ENCODE peak calls at places on chromosome 11, in six cellular contexts. U is breast epithelium, W is lower lobe of right lung, K is SK-N-SH, S is astrocyte of the spinal cord, N is neuronal stem cell. J is an unnamed sample.

GRCh38 chr11:13368041-13368446 is 90.5 kb downstream of the BMAL1 start:
- DNase-seq in U (no peak), W (no peak), K (no peak), S (peak), N (no peak), J (no peak)

GRCh38 chr11:112620621-112621394 is 340.4 kb upstream of the NCAM1 start:
- DNase-seq in U (peak), W (no peak), K (no peak), S (peak), N (no peak), J (no peak)

GRCh38 chr11:29040489-29040888 is 932.3 kb downstream of the METTL15 start:
- DNase-seq in U (no peak), W (no peak), K (no peak), S (no peak), N (no peak), J (no peak)

GRCh38 chr11:85823816-85824215 is 12.9 kb upstream of the SYTL2 start:
- DNase-seq in U (no peak), W (no peak), K (no peak), S (no peak), N (no peak), J (no peak)

GRCh38 chr11:113651018-113651417 is 55.1 kb downstream of the TMPRSS5 start:
- DNase-seq in U (no peak), W (no peak), K (no peak), S (no peak), N (no peak), J (no peak)

GRCh38 chr11:101955701-101956100 is 39.4 kb upstream of the ANGPTL5 start:
- DNase-seq in U (no peak), W (no peak), K (no peak), S (no peak), N (no peak), J (no peak)

GRCh38 chr11:11148104-11148509 is 204.9 kb downstream of the CSNK2A3 start:
- DNase-seq in U (peak), W (peak), K (no peak), S (peak), N (no peak), J (no peak)

GRCh38 chr11:27968461-27968860 is 139.5 kb downstream of the KIF18A start:
- DNase-seq in U (no peak), W (no peak), K (no peak), S (no peak), N (no peak), J (no peak)

GRCh38 chr11:93939084-93939780 is 81.9 kb upstream of the HEPHL1 start:
- DNase-seq in U (no peak), W (no peak), K (no peak), S (peak), N (no peak), J (no peak)

GRCh38 chr11:75777461-75778110 is 9.0 kb downstream of the DGAT2 start:
- DNase-seq in U (no peak), W (peak), K (no peak), S (no peak), N (no peak), J (no peak)

GRCh38 chr11:68229601-68230000 is 16.5 kb upstream of the KMT5B start:
- DNase-seq in U (no peak), W (no peak), K (no peak), S (no peak), N (no peak), J (no peak)

GRCh38 chr11:43393765-43394355 is 35.1 kb downstream of the TTC17 start:
- DNase-seq in U (no peak), W (no peak), K (no peak), S (no peak), N (no peak), J (no peak)

GRCh38 chr11:71139516-71140205 is 112.7 kb downstream of the SHANK2 start:
- DNase-seq in U (peak), W (peak), K (no peak), S (peak), N (no peak), J (no peak)

GRCh38 chr11:69140635-69141034 is 15.1 kb upstream of the SMIM38 start:
- DNase-seq in U (no peak), W (no peak), K (no peak), S (no peak), N (no peak), J (no peak)

GRCh38 chr11:34537636-34538035 is 24.0 kb upstream of the ELF5 start:
- DNase-seq in U (peak), W (no peak), K (no peak), S (no peak), N (no peak), J (no peak)

GRCh38 chr11:1196516-1197391 is 26.1 kb upstream of the MUC5B start:
- DNase-seq in U (no peak), W (peak), K (peak), S (no peak), N (no peak), J (peak)

GRCh38 chr11:121696177-121696863 is 243.6 kb upstream of the SORL1-AS1 start:
- DNase-seq in U (no peak), W (no peak), K (no peak), S (peak), N (no peak), J (no peak)

GRCh38 chr11:46615756-46616155 is 1.3 kb downstream of the HARBI1 start:
- DNase-seq in U (no peak), W (no peak), K (no peak), S (no peak), N (no peak), J (no peak)

GRCh38 chr11:123308077-123308476 is 113.0 kb upstream of the CLMP start:
- DNase-seq in U (no peak), W (no peak), K (peak), S (peak), N (no peak), J (no peak)

GRCh38 chr11:67268684-67269268 is 2.5 kb downstream of the GRK2 start:
- DNase-seq in U (no peak), W (peak), K (no peak), S (no peak), N (no peak), J (no peak)

GRCh38 chr11:65487467-65488272 is 11.2 kb upstream of the MALAT1 start:
- DNase-seq in U (peak), W (peak), K (peak), S (peak), N (peak), J (peak)

GRCh38 chr11:112113539-112114457 is 27.1 kb downstream of the SDHD start:
- DNase-seq in U (no peak), W (no peak), K (peak), S (peak), N (peak), J (no peak)

DNA sequence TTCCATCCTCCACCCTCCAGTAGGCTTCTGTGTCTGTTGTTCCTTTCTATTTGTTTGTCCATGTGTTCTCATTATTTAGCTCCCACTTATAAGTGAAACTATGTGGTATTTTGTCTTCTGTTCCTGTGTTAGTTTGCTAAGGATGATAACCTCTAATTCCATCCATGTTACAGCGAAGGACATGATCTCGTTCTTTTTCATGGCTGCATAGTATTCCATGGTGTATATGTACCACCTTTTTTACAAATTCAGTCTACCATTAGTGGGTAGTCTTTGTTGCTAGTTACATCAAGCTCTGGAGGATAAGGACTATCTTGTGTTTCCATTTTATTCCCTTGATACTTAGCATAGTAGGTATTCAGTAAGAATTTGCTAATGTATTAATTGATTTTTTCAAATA is 664.2 kb upstream of the FAT3 start:
- DNase-seq in U (no peak), W (no peak), K (no peak), S (no peak), N (no peak), J (no peak)
- H3K4me3 ChIP-seq in U (no peak), W (no peak), K (no peak), S (no peak), N (no peak), J (no peak)

GRCh38 chr11:91173701-91174100 is 950.9 kb upstream of the CHORDC1 start:
- DNase-seq in U (no peak), W (no peak), K (no peak), S (peak), N (no peak), J (no peak)
- H3K4me3 ChIP-seq in U (no peak), W (no peak), K (no peak), S (no peak), N (no peak), J (no peak)

GRCh38 chr11:108069947-108070346 is 51.4 kb upstream of the ACAT1 start:
- DNase-seq in U (no peak), W (no peak), K (no peak), S (peak), N (no peak), J (no peak)
- H3K4me3 ChIP-seq in U (no peak), W (no peak), K (no peak), S (no peak), N (no peak), J (no peak)

DNA sequence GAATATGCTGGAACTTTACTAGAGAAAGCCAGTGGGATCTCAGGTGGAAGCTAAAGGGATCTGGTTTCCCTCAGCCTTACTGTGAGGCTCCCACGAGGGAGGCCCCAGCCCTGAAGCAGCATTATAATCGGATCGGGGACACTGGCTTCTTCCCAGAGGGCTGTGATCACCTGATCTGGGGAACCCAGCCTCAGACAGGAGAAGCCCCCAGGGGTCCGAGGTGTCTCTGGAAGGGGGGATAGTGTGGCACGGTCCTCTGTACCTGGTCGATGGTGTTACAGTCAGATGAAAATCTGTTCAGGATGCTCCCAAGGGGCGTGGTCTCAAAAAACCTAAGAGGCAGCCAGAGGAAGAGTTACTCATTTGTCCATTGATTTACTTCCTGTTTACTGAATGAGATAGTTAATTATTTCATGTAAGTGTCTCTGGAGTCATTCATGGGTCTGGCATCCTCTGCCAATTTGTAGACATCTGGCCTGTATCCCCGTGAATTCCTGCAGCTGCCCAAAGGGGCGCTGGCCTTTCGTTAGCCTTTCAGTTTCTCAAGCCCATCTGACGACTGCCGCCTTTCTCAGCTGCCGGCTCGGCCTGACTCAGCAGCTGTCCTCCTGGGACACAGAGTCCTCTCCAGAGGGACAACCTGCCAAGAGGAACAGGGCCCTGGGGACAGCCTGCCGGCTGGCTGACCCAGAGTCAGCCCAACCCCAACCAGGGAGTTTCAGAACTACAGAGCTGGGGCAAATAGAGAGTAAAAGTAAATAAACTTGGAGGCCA is 17.0 kb upstream of the KCNJ11 start:
- DNase-seq in U (peak), W (peak), K (peak), S (peak), N (no peak), J (no peak)
- H3K4me3 ChIP-seq in U (no peak), W (no peak), K (no peak), S (no peak), N (no peak), J (no peak)

GRCh38 chr11:17529814-17530162 is 14.4 kb downstream of the USH1C start:
- DNase-seq in U (no peak), W (no peak), K (no peak), S (no peak), N (no peak), J (no peak)
- H3K4me3 ChIP-seq in U (no peak), W (no peak), K (no peak), S (no peak), N (no peak), J (no peak)

J was measured in RWPE2.